ENCODE peak calls at places on chromosomes 1 and 21, in four cellular contexts. X is RWPE2, F is endothelial cell of umbilical vein, G is upper lobe of right lung. N is an unnamed sample.
A peak's percentile ranks its signal among the peaks of the same experiment; 100 is the strongest.

GRCh38 chr1:92838519-92838918 is 6.7 kb downstream of the RPL5 start:
- DNase-seq in G (no peak), X (no peak), F (no peak), N (no peak)

GRCh38 chr1:245279346-245279745 is 124.6 kb downstream of the KIF26B start:
- DNase-seq in F (no peak), X (no peak), G (no peak), N (no peak)

GRCh38 chr1:211332839-211333238 is 6.2 kb downstream of the TRAF5 start:
- DNase-seq in F (no peak), X (no peak), G (no peak), N (no peak)

GRCh38 chr1:23010734-23011449 is 4.8 kb downstream of the TEX46 start:
- DNase-seq in F (no peak), X (peak; percentile 94), G (no peak), N (no peak)

GRCh38 chr21:29499734-29500343 is 201.1 kb downstream of the BACH1 start:
- DNase-seq in F (peak; percentile 28), X (no peak), G (no peak), N (no peak)

GRCh38 chr1:16010837-16011236 is 6.8 kb downstream of the SRARP start:
- DNase-seq in G (no peak), F (no peak), X (no peak), N (no peak)

GRCh38 chr1:232437510-232437909 is 192.4 kb downstream of the SIPA1L2 start:
- DNase-seq in X (no peak), G (no peak), F (no peak), N (no peak)

GRCh38 chr1:237043846-237044636 is 2.1 kb downstream of the RYR2 start:
- DNase-seq in X (no peak), F (no peak), G (no peak), N (no peak)

GRCh38 chr1:112633628-112634027 is 14.0 kb downstream of the CAPZA1 start:
- DNase-seq in F (no peak), G (no peak), X (no peak), N (no peak)
- H3K4me1 ChIP-seq in F (peaks cover 24% of the 10 kb centered on the region), G (peaks cover 53% of the 10 kb centered on the region), X (peaks cover 47% of the 10 kb centered on the region), N (peaks cover 44% of the 10 kb centered on the region)

GRCh38 chr1:13935336-13935735 is 235.3 kb downstream of the PRDM2 start:
- DNase-seq in F (no peak), G (no peak), X (no peak), N (no peak)

GRCh38 chr1:13927736-13928135 is 227.7 kb downstream of the PRDM2 start:
- DNase-seq in F (no peak), X (no peak), G (no peak), N (no peak)

GRCh38 chr1:13926556-13926955 is 226.6 kb downstream of the PRDM2 start:
- DNase-seq in F (no peak), G (no peak), X (no peak), N (no peak)

GRCh38 chr1:13930151-13930550 is 230.2 kb downstream of the PRDM2 start:
- DNase-seq in F (no peak), G (no peak), X (no peak), N (no peak)
- TF ChIP-seq CTCF in F (no peak), G (peak; percentile 23), X (peak; percentile 29), N (peak; percentile 17)

DNA sequence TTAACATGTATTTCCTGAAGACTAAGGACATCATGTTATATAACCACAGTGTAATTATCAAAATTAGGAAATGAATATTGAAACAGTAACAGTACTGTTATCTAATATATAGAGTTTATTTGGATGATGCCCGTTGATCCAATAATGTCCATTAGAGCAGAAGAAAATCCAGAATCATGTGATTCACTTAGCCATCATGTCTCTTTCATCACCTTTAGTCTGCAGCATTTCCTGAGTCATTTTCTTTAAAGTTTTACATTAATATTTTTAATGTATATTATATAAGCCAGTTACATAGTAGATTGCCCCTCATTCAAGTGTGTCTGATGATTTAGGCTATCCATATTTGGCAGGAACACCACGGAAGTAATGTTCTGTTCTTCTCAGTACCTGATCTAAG is 28.9 kb downstream of the MPZL1 start:
- DNase-seq in F (no peak), X (no peak), G (no peak), N (no peak)
- H3K4me1 ChIP-seq in F (peaks cover 2% of the 10 kb centered on the region), X (peaks cover 47% of the 10 kb centered on the region), G (peaks cover 10% of the 10 kb centered on the region), N (peaks cover 86% of the 10 kb centered on the region)

GRCh38 chr1:119321661-119322419 is 46.7 kb upstream of the HAO2 start:
- DNase-seq in X (no peak), F (no peak), G (no peak), N (no peak)

GRCh38 chr1:119320100-119320499 is 48.5 kb upstream of the HAO2 start:
- DNase-seq in F (no peak), X (no peak), G (no peak), N (no peak)

GRCh38 chr1:119318466-119319309 is 49.9 kb upstream of the HAO2 start:
- DNase-seq in F (no peak), G (no peak), X (no peak), N (no peak)

GRCh38 chr1:119314001-119314796 is 54.4 kb upstream of the HAO2 start:
- DNase-seq in F (no peak), G (no peak), X (no peak), N (no peak)

GRCh38 chr1:119316870-119317416 is 51.6 kb upstream of the HAO2 start:
- DNase-seq in G (no peak), X (no peak), F (no peak), N (no peak)
- TF ChIP-seq CTCF in G (no peak), X (no peak), F (no peak), N (no peak)

DNA sequence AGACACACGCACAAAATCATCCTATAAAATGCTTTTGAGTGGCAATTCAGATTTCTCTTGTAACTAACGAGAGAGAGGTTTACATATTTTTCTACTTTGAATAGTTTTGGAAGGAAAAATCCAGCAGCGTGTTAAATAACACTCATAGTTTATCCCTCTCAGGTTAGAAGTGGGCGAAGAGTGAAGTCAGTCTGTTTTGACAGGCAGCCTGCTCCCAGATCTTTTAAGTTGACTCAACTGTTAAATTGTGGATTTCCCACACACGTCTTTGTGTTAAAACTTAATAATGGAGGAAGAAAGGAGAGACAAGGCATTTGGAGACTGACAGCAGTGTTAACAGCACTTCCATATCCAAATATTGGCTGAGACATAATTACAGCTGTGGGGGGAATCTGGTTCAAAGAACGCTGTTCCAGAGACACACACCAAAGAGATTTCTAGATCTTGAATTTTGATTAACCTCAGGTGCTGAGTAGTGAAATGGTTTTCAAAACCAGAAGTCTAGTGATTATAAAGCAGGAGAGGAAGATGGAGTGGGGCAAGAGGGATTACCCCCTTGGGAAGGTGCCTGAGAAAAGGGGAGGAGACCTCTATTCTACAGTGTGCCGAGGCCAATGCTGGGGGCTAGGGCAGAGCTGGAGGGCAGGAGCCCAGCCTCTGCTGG is 2.7 kb downstream of the MAPKAPK2 start:
- DNase-seq in F (no peak), G (no peak), X (no peak), N (no peak)
- H3K4me1 ChIP-seq in F (peaks cover 38% of the 10 kb centered on the region), G (peaks cover 65% of the 10 kb centered on the region), X (peaks cover 18% of the 10 kb centered on the region), N (peaks cover 62% of the 10 kb centered on the region)